ENCODE peak calls at places on chromosomes 4 and X, in nine cellular contexts. S is left ventricle myocardium inferior, O is Calu3, N is fibroblast of mammary gland, I is NB4, P is adrenal gland, J is mucosa of descending colon, B is RWPE1, W is GM12865. E is an unnamed sample.
A peak's percentile ranks its signal among the peaks of the same experiment; 100 is the strongest.

GRCh38 chrX:136121788-136122187 is 25.5 kb upstream of the FHL1 start:
- DNase-seq in S (no peak), B (no peak), J (no peak), P (no peak), N (no peak), O (no peak), I (no peak), W (no peak), E (no peak)

GRCh38 chrX:1442016-1442665 is 10.6 kb downstream of the ASMTL start:
- DNase-seq in O (no peak), W (no peak), P (peak; percentile 4), S (no peak), N (no peak), I (no peak), J (peak; percentile 17), B (no peak), E (peak; percentile 73)

GRCh38 chrX:40152706-40153334 is 55.1 kb upstream of the BCOR start:
- DNase-seq in P (no peak), W (no peak), S (peak; percentile 53), J (peak; percentile 65), O (peak; percentile 71), N (no peak), I (peak; percentile 76), B (no peak), E (no peak)

GRCh38 chr4:8222609-8223391 is 23.7 kb downstream of the SH3TC1 start:
- DNase-seq in B (no peak), J (peak; percentile 38), P (no peak), O (no peak), W (no peak), S (no peak), N (no peak), I (no peak), E (no peak)

GRCh38 chr4:15945516-15945915 is 7.0 kb upstream of the FGFBP1 start:
- DNase-seq in B (no peak), I (peak; percentile 87), P (no peak), N (peak; percentile 10), W (no peak), O (no peak), S (no peak), J (no peak), E (no peak)

GRCh38 chr4:15695240-15695699 is 7.6 kb upstream of the BST1 start:
- DNase-seq in B (peak; percentile 70), S (no peak), O (peak; percentile 16), I (peak; percentile 45), N (peak; percentile 98), J (no peak), P (no peak), W (no peak), E (no peak)

GRCh38 chr4:147787204-147787603 is 55.3 kb downstream of the ARHGAP10 start:
- DNase-seq in P (no peak), J (no peak), S (no peak), O (no peak), N (peak; percentile 90), B (no peak), W (no peak), I (no peak), E (no peak)

GRCh38 chr4:85280963-85281362 is 194.0 kb upstream of the ARHGAP24 start:
- DNase-seq in O (no peak), S (no peak), P (no peak), I (no peak), B (no peak), W (no peak), J (no peak), N (no peak), E (no peak)

GRCh38 chr4:4355302-4355701 is 31.6 kb upstream of the NSG1 start:
- DNase-seq in P (no peak), J (no peak), N (no peak), O (no peak), W (no peak), I (no peak), B (no peak), S (no peak), E (no peak)

GRCh38 chr4:70637239-70637920 is 8.8 kb downstream of the ENAM start:
- DNase-seq in O (no peak), I (no peak), B (no peak), P (no peak), J (no peak), S (no peak), W (no peak), N (peak; percentile 14), E (no peak)

GRCh38 chrX:53089224-53089842 is 4.6 kb upstream of the KANTR start:
- DNase-seq in P (no peak), O (peak; percentile 52), W (peak; percentile 55), N (peak; percentile 74), S (peak; percentile 29), B (no peak), J (no peak), I (peak; percentile 54), E (no peak)

GRCh38 chr4:9906996-9907395 is 114.3 kb downstream of the SLC2A9 start:
- DNase-seq in S (no peak), P (no peak), I (no peak), O (no peak), N (no peak), W (no peak), B (no peak), J (no peak), E (no peak)

GRCh38 chr4:177308125-177308524 is 1.5 kb upstream of the NEIL3 start:
- DNase-seq in P (peak; percentile 74), B (peak; percentile 20), W (no peak), S (no peak), J (no peak), O (no peak), I (peak; percentile 93), N (peak; percentile 93), E (no peak)

GRCh38 chr4:93605163-93605562 is 223.4 kb upstream of the ATOH1 start:
- DNase-seq in B (no peak), W (no peak), N (no peak), S (no peak), J (no peak), O (no peak), P (no peak), I (no peak), E (no peak)

GRCh38 chr4:114156371-114156770 is 176.9 kb upstream of the ARSJ start:
- DNase-seq in P (no peak), N (no peak), B (no peak), W (no peak), S (no peak), J (no peak), O (no peak), I (no peak), E (no peak)

GRCh38 chr4:114163051-114163450 is 183.6 kb upstream of the ARSJ start:
- DNase-seq in J (no peak), N (peak; percentile 3), P (no peak), W (no peak), I (no peak), S (no peak), B (no peak), O (no peak), E (no peak)

DNA sequence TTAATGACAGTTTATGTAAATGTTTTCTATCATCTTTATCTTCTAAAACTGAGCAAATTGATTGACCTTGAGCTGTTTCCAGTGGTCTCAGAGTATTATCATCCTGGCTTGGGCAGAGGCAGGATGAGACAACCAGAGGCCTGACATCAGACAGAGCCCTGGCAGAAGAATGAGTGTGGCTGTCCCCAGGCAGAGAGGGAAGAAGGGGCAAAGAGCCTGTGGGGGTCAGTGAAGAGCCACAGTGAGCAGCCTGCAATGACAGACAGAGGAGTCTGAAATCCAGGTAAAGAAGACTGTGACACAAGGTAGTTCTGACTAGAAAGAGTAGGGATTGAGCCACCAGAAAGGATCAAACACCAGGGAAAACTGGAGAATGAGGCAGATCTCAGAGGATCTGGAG is 182.4 kb upstream of the ARSJ start:
- DNase-seq in O (no peak), J (no peak), P (no peak), S (no peak), W (no peak), I (no peak), N (no peak), B (no peak), E (no peak)
- TF ChIP-seq CTCF in O (no peak), J (no peak), P (no peak), S (no peak), W (no peak), I (no peak), N (no peak), B (no peak), E (no peak)

DNA sequence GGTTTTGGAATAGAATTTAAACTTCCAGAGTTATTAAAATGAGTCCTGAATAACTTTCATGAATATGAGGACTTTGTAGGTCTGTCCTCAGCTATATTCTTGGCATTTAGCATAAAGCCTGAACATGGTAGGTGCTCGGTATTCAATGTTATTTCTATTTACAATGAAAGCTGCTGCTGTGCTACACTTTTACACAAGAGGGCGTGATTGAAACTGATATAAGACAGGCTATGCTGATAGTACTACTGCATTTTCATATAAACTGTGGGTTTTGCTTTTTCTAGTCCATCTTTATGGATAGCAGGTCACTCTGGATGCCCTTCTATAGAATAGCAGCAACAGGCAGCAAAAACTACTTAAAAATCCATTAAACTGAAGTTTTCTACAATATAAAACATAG is 12.3 kb upstream of the GNPDA2 start:
- DNase-seq in O (no peak), N (peak; percentile 18), I (no peak), J (no peak), B (no peak), W (peak; percentile 21), P (no peak), S (no peak), E (no peak)
- TF ChIP-seq CTCF in O (no peak), N (peak; percentile 47), I (no peak), J (no peak), B (peak; percentile 46), W (peak; percentile 52), P (no peak), S (peak; percentile 36), E (peak; percentile 49)

GRCh38 chrX:143669395-143669794 is 33.5 kb upstream of the SLITRK4 start:
- DNase-seq in B (peak; percentile 1), J (no peak), S (no peak), N (peak; percentile 12), I (peak; percentile 15), O (no peak), P (no peak), W (no peak), E (no peak)
- TF ChIP-seq CTCF in B (peak; percentile 26), J (no peak), S (no peak), N (peak; percentile 15), I (no peak), O (no peak), P (no peak), W (no peak), E (no peak)

GRCh38 chr4:13860126-13860525 is 232.6 kb upstream of the BOD1L1 start:
- DNase-seq in I (peak; percentile 5), W (no peak), N (no peak), P (no peak), J (no peak), B (no peak), S (no peak), O (no peak), E (no peak)
- TF ChIP-seq CTCF in I (no peak), W (no peak), N (no peak), P (no peak), J (no peak), B (no peak), S (peak; percentile 48), O (no peak), E (no peak)